ENCODE peak calls at places on chromosomes 4 and X, in ten cellular contexts. W is CD8-positive, alpha-beta memory T cell; P is dorsolateral prefrontal cortex; O is MCF 10A; Y is epithelial cell of esophagus; Z is CD4-positive, alpha-beta T cell; Q is stimulated activated CD4-positive, alpha-beta T cell treated with anti-CD3 and anti-CD28 coated beads, Interleukin-1b, Interleukin-23, amount 100 ng/mL, for 48 hours; U is Calu3; L is NB4; G is right lobe of liver. D is an unnamed sample.

GRCh38 chr4:114146947-114147618 is 167.6 kb upstream of the ARSJ start:
- DNase-seq in W (no peak), Y (no peak), L (peak; percentile 86), Z (no peak), Q (no peak), G (no peak), P (no peak), O (no peak), U (no peak), D (no peak)

GRCh38 chrX:150833454-150834056 is 64.9 kb downstream of the CD99L2 start:
- DNase-seq in U (no peak), P (no peak), W (no peak), G (no peak), Z (no peak), O (no peak), L (peak; percentile 35), Q (no peak), Y (no peak), D (no peak)

GRCh38 chrX:44061940-44062339 is 88.8 kb upstream of the NDP start:
- DNase-seq in P (no peak), W (no peak), Q (no peak), U (no peak), Y (no peak), L (no peak), O (no peak), G (no peak), Z (no peak), D (no peak)

GRCh38 chrX:74248889-74249288 is 55.1 kb upstream of the ZCCHC13 start:
- DNase-seq in L (no peak), Q (no peak), U (peak; percentile 31), O (peak; percentile 20), Z (no peak), Y (peak; percentile 29), W (no peak), P (no peak), G (no peak), D (no peak)

GRCh38 chr4:133802741-133803140 is 398.8 kb downstream of the PABPC4L start:
- DNase-seq in Z (no peak), W (no peak), U (no peak), Q (no peak), L (no peak), Y (peak; percentile 2), O (no peak), G (no peak), P (no peak), D (no peak)

GRCh38 chr4:10096201-10096975 is 20.2 kb downstream of the WDR1 start:
- DNase-seq in Y (peak; percentile 97), U (peak; percentile 17), L (peak; percentile 84), W (peak; percentile 61), G (peak; percentile 73), Z (peak; percentile 74), O (peak; percentile 94), Q (peak; percentile 88), P (no peak), D (peak; percentile 76)

GRCh38 chr4:114302472-114302871 is 296.1 kb upstream of the UGT8 start:
- DNase-seq in O (no peak), P (no peak), G (no peak), L (no peak), Y (no peak), U (no peak), W (no peak), Z (no peak), Q (no peak), D (no peak)

GRCh38 chr4:8648296-8648695 is 55.7 kb downstream of the CPZ start:
- DNase-seq in P (no peak), G (peak; percentile 23), Q (no peak), U (no peak), Z (no peak), Y (no peak), O (no peak), L (no peak), W (no peak), D (no peak)

GRCh38 chrX:70134116-70134477 is 850 bp downstream of the IGBP1 start:
- DNase-seq in P (no peak), Z (no peak), G (no peak), L (no peak), W (no peak), Q (no peak), U (no peak), Y (peak; percentile 10), O (no peak), D (no peak)

GRCh38 chr4:91837608-91838029 is 466.1 kb upstream of the GRID2 start:
- DNase-seq in L (no peak), W (no peak), Y (peak; percentile 66), Q (no peak), G (no peak), U (no peak), O (peak; percentile 33), P (no peak), Z (no peak), D (no peak)

GRCh38 chr4:74790652-74791051 is 3.7 kb downstream of the BTC start:
- DNase-seq in O (no peak), P (no peak), W (no peak), Z (no peak), G (no peak), Y (no peak), U (no peak), L (no peak), Q (no peak), D (no peak)

GRCh38 chrX:144494069-144494468 is 610.2 kb downstream of the UBE2NL start:
- DNase-seq in U (no peak), G (no peak), P (no peak), Z (no peak), W (no peak), Y (peak; percentile 17), O (no peak), L (no peak), Q (no peak), D (no peak)

GRCh38 chrX:72305286-72306084 is at the start of gene CITED1:
- DNase-seq in W (no peak), O (peak; percentile 13), Z (no peak), U (peak; percentile 8), Q (no peak), G (no peak), P (no peak), L (peak; percentile 51), Y (no peak), D (no peak)

GRCh38 chr4:182688081-182688480 is 229.1 kb downstream of the DCTD start:
- DNase-seq in G (no peak), Z (no peak), O (no peak), U (no peak), W (no peak), L (no peak), Y (no peak), Q (no peak), P (no peak), D (no peak)

GRCh38 chr4:12588572-12588971 is 895.6 kb downstream of the RAB28 start:
- DNase-seq in L (no peak), U (no peak), W (no peak), Q (no peak), G (no peak), Y (no peak), Z (no peak), O (no peak), P (no peak), D (no peak)

GRCh38 chr4:2449511-2450392 is 19.2 kb upstream of the RNF4 start:
- DNase-seq in Y (no peak), U (no peak), W (no peak), Z (no peak), Q (no peak), O (no peak), P (no peak), G (peak; percentile 21), L (no peak), D (no peak)

GRCh38 chr4:69910016-69910782 is 20.7 kb upstream of the CSN1S1 start:
- DNase-seq in Z (no peak), U (no peak), O (peak; percentile 55), Q (no peak), G (no peak), Y (peak; percentile 14), L (peak; percentile 32), W (no peak), P (no peak), D (no peak)

GRCh38 chr4:1177274-1178141 is 5.1 kb upstream of the SPON2 start:
- DNase-seq in P (no peak), O (peak; percentile 62), Y (peak; percentile 77), Q (no peak), W (peak; percentile 49), G (peak; percentile 81), U (no peak), Z (no peak), L (peak; percentile 93), D (peak; percentile 21)

GRCh38 chr4:74320559-74321118 is 12.4 kb downstream of the EPGN start:
- DNase-seq in O (peak; percentile 90), Q (peak; percentile 56), U (peak; percentile 85), Y (peak; percentile 96), G (no peak), L (peak; percentile 62), Z (no peak), P (no peak), W (no peak), D (peak; percentile 1)

GRCh38 chrX:69179380-69179911 is 14.2 kb upstream of the PJA1 start:
- DNase-seq in Q (no peak), Z (no peak), O (no peak), P (peak; percentile 75), U (no peak), G (no peak), W (no peak), Y (no peak), L (no peak), D (no peak)

GRCh38 chrX:24398766-24399165 is 38.3 kb downstream of the SUPT20HL1 start:
- DNase-seq in G (no peak), P (no peak), W (no peak), Y (peak; percentile 90), Z (no peak), O (peak; percentile 62), Q (no peak), U (no peak), L (no peak), D (no peak)

GRCh38 chrX:48677456-48678030 is 6.1 kb upstream of the WAS start:
- DNase-seq in P (no peak), U (no peak), O (no peak), W (no peak), Z (no peak), L (no peak), G (peak; percentile 83), Q (no peak), Y (no peak), D (no peak)

GRCh38 chrX:15915959-15916703 is 61.5 kb upstream of the AP1S2 start:
- DNase-seq in Q (no peak), L (peak; percentile 60), Z (no peak), Y (no peak), O (no peak), P (no peak), G (no peak), W (no peak), U (no peak), D (no peak)

GRCh38 chrX:72238183-72238582 is 644 bp downstream of the ERCC6L start:
- DNase-seq in L (no peak), U (no peak), Z (no peak), O (no peak), Q (no peak), Y (no peak), P (no peak), W (no peak), G (no peak), D (no peak)

GRCh38 chrX:33183366-33183765 is 28.0 kb downstream of the DMD start:
- DNase-seq in U (peak; percentile 7), Y (no peak), O (no peak), Z (no peak), P (no peak), L (no peak), Q (no peak), G (no peak), W (no peak), D (no peak)

GRCh38 chr4:73780243-73780642 is 39.9 kb downstream of the CXCL8 start:
- DNase-seq in L (no peak), W (no peak), U (no peak), Q (no peak), Z (no peak), O (no peak), P (no peak), G (no peak), Y (no peak), D (no peak)

GRCh38 chrX:50180073-50180940 is 20.5 kb downstream of the AKAP4 start:
- DNase-seq in P (no peak), L (no peak), Y (no peak), Q (no peak), Z (no peak), G (no peak), U (no peak), O (no peak), W (no peak), D (no peak)

GRCh38 chr4:71184195-71184781 is 154.5 kb upstream of the SLC4A4 start:
- DNase-seq in W (peak; percentile 15), Y (peak; percentile 66), Q (peak; percentile 3), Z (peak; percentile 14), G (no peak), L (peak; percentile 61), O (peak; percentile 68), U (peak; percentile 26), P (no peak), D (peak; percentile 39)

D was measured in naive thymus-derived CD8-positive, alpha-beta T cell.